ENCODE peak calls at places on chromosomes 16 and 17, in six cellular contexts. Z is nucleus accumbens; H is activated T-cell treated with anti-CD3 and anti-CD28 coated beads, Interleukin-2, amount 50 U/mL, for 4 hours; U is cardiac fibroblast; W is transverse colon; N is stimulated activated CD8-positive, alpha-beta memory T cell treated with anti-CD3 and anti-CD28 coated beads, Interleukin-4, amount 100 ng/mL, for 1 hour. B is an unnamed sample.

GRCh38 chr17:78458739-78459335 is 80.4 kb downstream of the PGS1 start:
- DNase-seq in U (no peak), H (no peak), Z (peak; percentile 93), W (no peak), N (no peak), B (no peak)

GRCh38 chr16:61937646-61938045 is 98.6 kb downstream of the CDH8 start:
- DNase-seq in U (no peak), N (no peak), W (no peak), H (no peak), Z (no peak), B (no peak)

GRCh38 chr17:59837362-59838195 is 55.2 kb downstream of the TUBD1 start:
- DNase-seq in Z (peak; percentile 12), N (no peak), H (peak; percentile 59), W (peak; percentile 83), U (peak; percentile 100), B (peak; percentile 13)

GRCh38 chr16:68351991-68352431 is 41.2 kb downstream of the PRMT7 start:
- DNase-seq in H (no peak), N (no peak), Z (no peak), W (peak; percentile 79), U (no peak), B (no peak)

GRCh38 chr17:20114466-20114865 is 105.3 kb downstream of the SPECC1 start:
- DNase-seq in U (peak; percentile 83), N (no peak), Z (no peak), H (no peak), W (no peak), B (no peak)

GRCh38 chr16:52113812-52114211 is 433.1 kb downstream of the TOX3 start:
- DNase-seq in N (no peak), Z (no peak), H (no peak), W (no peak), U (no peak), B (no peak)

GRCh38 chr17:75130632-75131277 is 787 bp downstream of the NT5C start:
- DNase-seq in H (peak; percentile 44), N (no peak), Z (peak; percentile 58), U (peak; percentile 59), W (peak; percentile 62), B (peak; percentile 67)

GRCh38 chr16:31474173-31474714 is 2.3 kb downstream of the TGFB1I1 start:
- DNase-seq in Z (no peak), U (peak; percentile 87), N (no peak), H (no peak), W (no peak), B (no peak)

GRCh38 chr16:35745191-35745590 is 2285.8 kb downstream of the TP53TG3F start:
- DNase-seq in N (no peak), W (no peak), H (no peak), U (no peak), Z (no peak), B (no peak)

GRCh38 chr17:68141050-68141449 is 105.5 kb downstream of the KPNA2 start:
- DNase-seq in N (no peak), Z (no peak), H (no peak), U (peak; percentile 14), W (no peak), B (no peak)

GRCh38 chr16:86025706-86026105 is 126.7 kb downstream of the IRF8 start:
- DNase-seq in U (no peak), H (no peak), W (no peak), N (no peak), Z (no peak), B (no peak)

GRCh38 chr17:63116228-63116627 is 150.2 kb downstream of the TANC2 start:
- DNase-seq in U (no peak), W (no peak), H (no peak), N (no peak), Z (no peak), B (no peak)

B was measured in nephron progenitor cell.